ENCODE peak calls at places on chromosomes 3 and 15, in eight cellular contexts. M, P, J, A, W, T, X and B are unnamed samples.

GRCh38 chr3:42061711-42062408 is 29.3 kb upstream of the TRAK1 start:
- DNase-seq in M (peak), P (peak), J (peak), A (peak), W (no peak), T (no peak), X (peak), B (no peak)

GRCh38 chr3:69426905-69427304 is 41.0 kb upstream of the FRMD4B start:
- DNase-seq in M (no peak), P (no peak), J (no peak), A (no peak), W (no peak), T (no peak), X (no peak), B (no peak)

GRCh38 chr3:186320862-186321568 is 41.0 kb downstream of the DGKG start:
- DNase-seq in M (peak), P (peak), J (no peak), A (peak), W (no peak), T (no peak), X (peak), B (no peak)

GRCh38 chr3:60013241-60013640 is 963.4 kb upstream of the CFAP20DC start:
- DNase-seq in M (no peak), P (peak), J (peak), A (no peak), W (no peak), T (no peak), X (no peak), B (no peak)

GRCh38 chr3:168828943-168829342 is 733.2 kb upstream of the GOLIM4 start:
- DNase-seq in M (no peak), P (no peak), J (no peak), A (no peak), W (no peak), T (no peak), X (no peak), B (peak)

GRCh38 chr3:106425021-106425420 is 556.2 kb upstream of the CBLB start:
- DNase-seq in M (no peak), P (peak), J (peak), A (no peak), W (no peak), T (no peak), X (peak), B (no peak)

GRCh38 chr3:115512565-115513410 is 110.5 kb upstream of the GAP43 start:
- DNase-seq in M (peak), P (peak), J (peak), A (peak), W (peak), T (no peak), X (peak), B (peak)

GRCh38 chr15:95713315-95713714 is 617.2 kb upstream of the NR2F2 start:
- DNase-seq in M (no peak), P (no peak), J (no peak), A (no peak), W (no peak), T (no peak), X (no peak), B (no peak)

GRCh38 chr3:196281962-196282361 is 5.6 kb downstream of the PCYT1A start:
- DNase-seq in M (no peak), P (no peak), J (no peak), A (no peak), W (no peak), T (no peak), X (no peak), B (no peak)

GRCh38 chr3:153829596-153830170 is 291.5 kb upstream of the ARHGEF26 start:
- DNase-seq in M (no peak), P (peak), J (no peak), A (no peak), W (no peak), T (no peak), X (no peak), B (no peak)

GRCh38 chr3:31275038-31275562 is 257.6 kb upstream of the STT3B start:
- DNase-seq in M (no peak), P (peak), J (peak), A (no peak), W (no peak), T (no peak), X (peak), B (no peak)

GRCh38 chr3:39130693-39131265 is 22.6 kb downstream of the CSRNP1 start:
- DNase-seq in M (no peak), P (no peak), J (no peak), A (no peak), W (no peak), T (peak), X (no peak), B (no peak)

GRCh38 chr15:70855764-70856163 is 1.8 kb upstream of the LARP6 start:
- DNase-seq in M (no peak), P (no peak), J (no peak), A (no peak), W (no peak), T (no peak), X (no peak), B (no peak)

GRCh38 chr3:10322355-10322715 is 1.4 kb upstream of the SEC13 start:
- DNase-seq in M (no peak), P (no peak), J (no peak), A (no peak), W (no peak), T (no peak), X (no peak), B (no peak)

GRCh38 chr3:64687381-64687780 is 419 bp downstream of the ADAMTS9 start:
- DNase-seq in M (no peak), P (no peak), J (no peak), A (no peak), W (no peak), T (no peak), X (no peak), B (no peak)

GRCh38 chr15:31842532-31843195 is 187.7 kb upstream of the CHRNA7 start:
- DNase-seq in M (no peak), P (no peak), J (no peak), A (no peak), W (no peak), T (no peak), X (no peak), B (no peak)

GRCh38 chr3:53194218-53195065 is 33.4 kb downstream of the PRKCD start:
- DNase-seq in M (no peak), P (peak), J (peak), A (no peak), W (no peak), T (no peak), X (peak), B (no peak)

GRCh38 chr15:90465930-90466567 is 63.7 kb upstream of the CRTC3 start:
- DNase-seq in M (no peak), P (peak), J (no peak), A (no peak), W (no peak), T (no peak), X (no peak), B (no peak)

GRCh38 chr15:94229591-94230365 is 1.6 kb upstream of the MCTP2 start:
- DNase-seq in M (no peak), P (no peak), J (no peak), A (no peak), W (no peak), T (no peak), X (peak), B (no peak)

GRCh38 chr15:78047631-78048409 is 29.7 kb downstream of the TBC1D2B start:
- DNase-seq in M (no peak), P (peak), J (peak), A (no peak), W (no peak), T (no peak), X (peak), B (no peak)

GRCh38 chr3:124833710-124834332 is 53.3 kb downstream of the ITGB5 start:
- DNase-seq in M (no peak), P (peak), J (no peak), A (no peak), W (no peak), T (no peak), X (no peak), B (peak)

GRCh38 chr3:129486057-129487035 is 42.1 kb upstream of the RHO start:
- DNase-seq in M (no peak), P (peak), J (peak), A (no peak), W (no peak), T (no peak), X (peak), B (no peak)

GRCh38 chr3:192352142-192352541 is 375.2 kb downstream of the FGF12 start:
- DNase-seq in M (no peak), P (no peak), J (no peak), A (no peak), W (no peak), T (no peak), X (no peak), B (no peak)

GRCh38 chr15:85330941-85331588 is 49.3 kb upstream of the AKAP13 start:
- DNase-seq in M (peak), P (peak), J (peak), A (no peak), W (peak), T (peak), X (peak), B (peak)

GRCh38 chr15:99057697-99058420 is 47.0 kb upstream of the SYNM start:
- DNase-seq in M (no peak), P (no peak), J (no peak), A (no peak), W (no peak), T (no peak), X (no peak), B (no peak)